ENCODE peak calls at places on chromosome 19, in nine cellular contexts. One of them, this sample, is unnamed.

GRCh38 chr19:18357442-18358264 is 17.3 kb downstream of the PGPEP1 start:
- DNase-seq in spleen: no peak
- DNase-seq in uterus: no peak
- DNase-seq in stomach: peak
- DNase-seq in heart left ventricle: no peak
- DNase-seq in ovary: no peak
- DNase-seq in adrenal gland: peak
- DNase-seq in esophagus muscularis mucosa: no peak
- DNase-seq in breast epithelium: no peak
- DNase-seq in this sample: no peak

GRCh38 chr19:38663957-38664502 is 16.6 kb downstream of the ACTN4 start:
- DNase-seq in spleen: peak
- DNase-seq in uterus: peak
- DNase-seq in stomach: no peak
- DNase-seq in heart left ventricle: peak
- DNase-seq in ovary: no peak
- DNase-seq in adrenal gland: peak
- DNase-seq in esophagus muscularis mucosa: no peak
- DNase-seq in breast epithelium: peak
- DNase-seq in this sample: no peak

GRCh38 chr19:55536366-55536765 is 567 bp downstream of the SBK2 start:
- DNase-seq in spleen: no peak
- DNase-seq in uterus: no peak
- DNase-seq in stomach: no peak
- DNase-seq in heart left ventricle: no peak
- DNase-seq in ovary: no peak
- DNase-seq in adrenal gland: no peak
- DNase-seq in esophagus muscularis mucosa: no peak
- DNase-seq in breast epithelium: no peak
- DNase-seq in this sample: no peak

GRCh38 chr19:30017172-30017571 is 75.1 kb downstream of the URI1 start:
- DNase-seq in spleen: no peak
- DNase-seq in uterus: no peak
- DNase-seq in stomach: no peak
- DNase-seq in heart left ventricle: no peak
- DNase-seq in ovary: no peak
- DNase-seq in adrenal gland: no peak
- DNase-seq in esophagus muscularis mucosa: no peak
- DNase-seq in breast epithelium: no peak
- DNase-seq in this sample: no peak

GRCh38 chr19:55490478-55491436 is 2.5 kb downstream of the SSC5D start:
- DNase-seq in spleen: no peak
- DNase-seq in uterus: peak
- DNase-seq in stomach: no peak
- DNase-seq in heart left ventricle: no peak
- DNase-seq in ovary: peak
- DNase-seq in adrenal gland: no peak
- DNase-seq in esophagus muscularis mucosa: no peak
- DNase-seq in breast epithelium: no peak
- DNase-seq in this sample: no peak

GRCh38 chr19:38134538-38135149 is 89.4 kb downstream of the DPF1 start:
- DNase-seq in spleen: no peak
- DNase-seq in uterus: no peak
- DNase-seq in stomach: peak
- DNase-seq in heart left ventricle: no peak
- DNase-seq in ovary: no peak
- DNase-seq in adrenal gland: no peak
- DNase-seq in esophagus muscularis mucosa: no peak
- DNase-seq in breast epithelium: no peak
- DNase-seq in this sample: no peak

GRCh38 chr19:18848860-18849661 is 17.3 kb downstream of the UPF1 start:
- DNase-seq in spleen: peak
- DNase-seq in uterus: peak
- DNase-seq in stomach: no peak
- DNase-seq in heart left ventricle: peak
- DNase-seq in ovary: peak
- DNase-seq in adrenal gland: peak
- DNase-seq in esophagus muscularis mucosa: peak
- DNase-seq in breast epithelium: peak
- DNase-seq in this sample: peak

GRCh38 chr19:49637865-49638350 is 2.0 kb downstream of the RRAS start:
- DNase-seq in spleen: peak
- DNase-seq in uterus: peak
- DNase-seq in stomach: peak
- DNase-seq in heart left ventricle: peak
- DNase-seq in ovary: peak
- DNase-seq in adrenal gland: peak
- DNase-seq in esophagus muscularis mucosa: peak
- DNase-seq in breast epithelium: peak
- DNase-seq in this sample: peak

GRCh38 chr19:42468273-42468796 is 25.6 kb upstream of the CXCL17 start:
- DNase-seq in spleen: no peak
- DNase-seq in uterus: no peak
- DNase-seq in stomach: no peak
- DNase-seq in heart left ventricle: no peak
- DNase-seq in ovary: no peak
- DNase-seq in adrenal gland: no peak
- DNase-seq in esophagus muscularis mucosa: no peak
- DNase-seq in breast epithelium: no peak
- DNase-seq in this sample: peak

GRCh38 chr19:53461866-53462265 is 5.7 kb upstream of the ZNF813 start:
- DNase-seq in spleen: no peak
- DNase-seq in uterus: no peak
- DNase-seq in stomach: no peak
- DNase-seq in heart left ventricle: no peak
- DNase-seq in ovary: no peak
- DNase-seq in adrenal gland: no peak
- DNase-seq in esophagus muscularis mucosa: no peak
- DNase-seq in breast epithelium: no peak
- DNase-seq in this sample: no peak

GRCh38 chr19:58279042-58279924 is 528 bp downstream of the ZNF8 start:
- DNase-seq in spleen: no peak
- DNase-seq in uterus: peak
- DNase-seq in stomach: peak
- DNase-seq in heart left ventricle: peak
- DNase-seq in ovary: peak
- DNase-seq in adrenal gland: peak
- DNase-seq in esophagus muscularis mucosa: peak
- DNase-seq in breast epithelium: peak
- DNase-seq in this sample: peak

GRCh38 chr19:10112037-10112751 is 701 bp downstream of the P2RY11 start:
- DNase-seq in spleen: no peak
- DNase-seq in uterus: no peak
- DNase-seq in stomach: no peak
- DNase-seq in heart left ventricle: no peak
- DNase-seq in ovary: no peak
- DNase-seq in adrenal gland: no peak
- DNase-seq in esophagus muscularis mucosa: no peak
- DNase-seq in breast epithelium: no peak
- DNase-seq in this sample: no peak

GRCh38 chr19:11240008-11240444 is 607 bp downstream of the ANGPTL8 start:
- DNase-seq in spleen: no peak
- DNase-seq in uterus: no peak
- DNase-seq in stomach: no peak
- DNase-seq in heart left ventricle: no peak
- DNase-seq in ovary: no peak
- DNase-seq in adrenal gland: no peak
- DNase-seq in esophagus muscularis mucosa: no peak
- DNase-seq in breast epithelium: no peak
- DNase-seq in this sample: no peak

DNA sequence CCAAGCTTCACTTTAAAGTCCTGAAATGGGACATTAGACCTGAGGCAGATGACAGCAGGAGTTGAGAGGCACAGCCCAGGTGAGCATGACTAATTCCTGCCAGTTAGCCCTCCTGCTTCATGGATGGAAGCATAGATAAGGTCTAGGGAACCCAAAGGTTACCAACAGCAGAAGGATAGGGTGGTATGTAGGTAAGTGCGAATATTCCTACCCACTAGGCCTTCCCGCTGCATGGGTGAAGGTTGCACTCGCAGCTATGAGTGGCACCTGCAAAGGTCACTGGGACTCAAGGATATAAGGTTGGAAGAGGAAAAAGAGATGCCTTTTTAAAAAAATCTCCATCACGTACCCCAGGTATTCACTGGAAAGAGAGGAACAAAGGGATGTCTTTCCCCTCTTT is 12.2 kb upstream of the MLLT1 start:
- DNase-seq in spleen: no peak
- DNase-seq in uterus: no peak
- DNase-seq in stomach: no peak
- DNase-seq in heart left ventricle: no peak
- DNase-seq in ovary: no peak
- DNase-seq in adrenal gland: no peak
- DNase-seq in esophagus muscularis mucosa: no peak
- DNase-seq in breast epithelium: no peak
- DNase-seq in this sample: no peak
- H3K4me3 ChIP-seq in spleen: no peak
- H3K4me3 ChIP-seq in uterus: no peak
- H3K4me3 ChIP-seq in stomach: no peak
- H3K4me3 ChIP-seq in heart left ventricle: no peak
- H3K4me3 ChIP-seq in ovary: no peak
- H3K4me3 ChIP-seq in adrenal gland: no peak
- H3K4me3 ChIP-seq in esophagus muscularis mucosa: no peak
- H3K4me3 ChIP-seq in breast epithelium: no peak
- H3K4me3 ChIP-seq in this sample: no peak

GRCh38 chr19:13503570-13504235 is 2.6 kb downstream of the CACNA1A start:
- DNase-seq in spleen: no peak
- DNase-seq in uterus: no peak
- DNase-seq in stomach: no peak
- DNase-seq in heart left ventricle: no peak
- DNase-seq in ovary: no peak
- DNase-seq in adrenal gland: no peak
- DNase-seq in esophagus muscularis mucosa: no peak
- DNase-seq in breast epithelium: no peak
- DNase-seq in this sample: no peak

GRCh38 chr19:13507053-13507611 is 853 bp upstream of the CACNA1A start:
- DNase-seq in spleen: no peak
- DNase-seq in uterus: no peak
- DNase-seq in stomach: no peak
- DNase-seq in heart left ventricle: no peak
- DNase-seq in ovary: no peak
- DNase-seq in adrenal gland: no peak
- DNase-seq in esophagus muscularis mucosa: no peak
- DNase-seq in breast epithelium: no peak
- DNase-seq in this sample: no peak

GRCh38 chr19:13505164-13505695 is 1.0 kb downstream of the CACNA1A start:
- DNase-seq in spleen: no peak
- DNase-seq in uterus: no peak
- DNase-seq in stomach: no peak
- DNase-seq in heart left ventricle: no peak
- DNase-seq in ovary: no peak
- DNase-seq in adrenal gland: no peak
- DNase-seq in esophagus muscularis mucosa: no peak
- DNase-seq in breast epithelium: no peak
- DNase-seq in this sample: no peak

GRCh38 chr19:13505761-13506549 is at the start of gene CACNA1A:
- DNase-seq in spleen: no peak
- DNase-seq in uterus: no peak
- DNase-seq in stomach: no peak
- DNase-seq in heart left ventricle: no peak
- DNase-seq in ovary: no peak
- DNase-seq in adrenal gland: no peak
- DNase-seq in esophagus muscularis mucosa: no peak
- DNase-seq in breast epithelium: no peak
- DNase-seq in this sample: no peak

DNA sequence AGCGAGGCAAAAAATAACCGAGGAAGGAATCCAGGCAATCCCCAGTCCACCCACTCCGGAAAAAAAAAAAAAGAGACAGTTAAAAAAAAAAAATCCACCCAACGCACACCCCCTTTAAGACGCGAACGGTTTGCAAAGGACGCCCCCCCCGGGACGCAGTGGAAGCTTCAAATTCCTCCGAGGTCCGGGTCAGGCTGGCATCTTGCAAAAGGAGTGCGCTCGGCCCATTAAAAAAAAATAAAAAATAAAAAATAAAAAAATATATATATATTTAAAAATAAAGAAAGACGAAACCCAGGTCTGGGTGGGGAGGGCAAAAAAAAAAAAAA is 235 bp upstream of the CACNA1A start:
- DNase-seq in spleen: no peak
- DNase-seq in uterus: no peak
- DNase-seq in stomach: no peak
- DNase-seq in heart left ventricle: no peak
- DNase-seq in ovary: no peak
- DNase-seq in adrenal gland: no peak
- DNase-seq in esophagus muscularis mucosa: no peak
- DNase-seq in breast epithelium: no peak
- DNase-seq in this sample: no peak
- TF ChIP-seq CTCF in spleen: no peak
- TF ChIP-seq CTCF in uterus: no peak
- TF ChIP-seq CTCF in stomach: no peak
- TF ChIP-seq CTCF in heart left ventricle: no peak
- TF ChIP-seq CTCF in ovary: no peak
- TF ChIP-seq CTCF in adrenal gland: no peak
- TF ChIP-seq CTCF in esophagus muscularis mucosa: no peak
- TF ChIP-seq CTCF in breast epithelium: no peak
- TF ChIP-seq CTCF in this sample: no peak

DNA sequence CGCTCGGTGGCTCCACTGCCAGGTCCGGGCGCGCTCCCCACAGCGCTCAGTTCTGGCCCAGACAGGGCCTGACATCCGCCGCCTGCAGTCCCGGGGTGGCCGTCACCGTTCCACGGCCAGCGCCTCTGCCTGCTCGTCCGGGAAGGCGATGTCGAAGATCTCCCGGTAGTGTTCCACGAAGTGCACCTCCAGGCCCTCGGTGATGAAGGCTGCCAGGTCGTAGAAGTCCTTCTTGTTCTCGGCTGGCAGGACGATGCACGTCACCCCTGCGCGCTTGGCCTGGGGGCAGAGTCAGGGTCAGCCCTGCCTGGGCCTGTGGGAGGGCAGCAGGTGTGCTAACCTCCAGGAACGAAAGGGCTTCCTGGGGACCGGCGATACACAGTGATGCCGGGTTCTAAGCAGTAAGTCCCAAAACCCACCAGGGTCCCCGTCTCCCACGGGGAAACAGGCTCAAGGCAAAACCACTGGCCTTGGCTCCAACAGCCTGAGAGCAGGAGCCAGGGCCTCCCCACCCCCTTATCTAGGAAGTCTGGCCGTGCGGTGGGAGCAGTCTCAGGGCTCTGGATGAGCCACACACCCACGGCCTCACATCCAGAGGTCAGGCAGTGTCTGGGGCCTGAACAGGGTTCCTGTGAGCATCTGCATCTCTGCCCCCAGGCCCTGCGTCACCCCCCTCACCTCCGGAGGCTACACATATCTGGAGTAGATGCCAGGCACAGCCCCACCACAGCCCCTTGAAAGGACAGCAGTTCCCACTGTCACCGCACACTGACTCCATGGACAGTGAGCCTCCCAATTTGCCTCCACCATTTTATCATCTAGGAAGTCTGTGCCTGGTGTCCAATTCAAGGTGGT is 2.1 kb downstream of the RPL36 start:
- DNase-seq in spleen: peak
- DNase-seq in uterus: no peak
- DNase-seq in stomach: no peak
- DNase-seq in heart left ventricle: no peak
- DNase-seq in ovary: peak
- DNase-seq in adrenal gland: peak
- DNase-seq in esophagus muscularis mucosa: no peak
- DNase-seq in breast epithelium: no peak
- DNase-seq in this sample: peak
- TF ChIP-seq POLR2A in spleen: no peak
- TF ChIP-seq POLR2A in uterus: no peak
- TF ChIP-seq POLR2A in stomach: no peak
- TF ChIP-seq POLR2A in heart left ventricle: no peak
- TF ChIP-seq POLR2A in ovary: no peak
- TF ChIP-seq POLR2A in adrenal gland: no peak
- TF ChIP-seq POLR2A in esophagus muscularis mucosa: no peak
- TF ChIP-seq POLR2A in breast epithelium: no peak
- TF ChIP-seq POLR2A in this sample: no peak

GRCh38 chr19:1748115-1748702 is 5.1 kb upstream of the ONECUT3 start:
- DNase-seq in spleen: peak
- DNase-seq in uterus: no peak
- DNase-seq in stomach: peak
- DNase-seq in heart left ventricle: no peak
- DNase-seq in ovary: no peak
- DNase-seq in adrenal gland: no peak
- DNase-seq in esophagus muscularis mucosa: no peak
- DNase-seq in breast epithelium: no peak
- DNase-seq in this sample: no peak
- H3K4me3 ChIP-seq in spleen: no peak
- H3K4me3 ChIP-seq in uterus: no peak
- H3K4me3 ChIP-seq in stomach: peak
- H3K4me3 ChIP-seq in heart left ventricle: no peak
- H3K4me3 ChIP-seq in ovary: no peak
- H3K4me3 ChIP-seq in adrenal gland: no peak
- H3K4me3 ChIP-seq in esophagus muscularis mucosa: no peak
- H3K4me3 ChIP-seq in breast epithelium: no peak
- H3K4me3 ChIP-seq in this sample: no peak